ENCODE peak calls at places on chromosomes 3 and 15, in five cellular contexts. Q is choroid plexus epithelial cell, I is GM06990, A is kidney, H is fibroblast of pulmonary artery. V is an unnamed sample.

GRCh38 chr3:136196064-136196400 is at the start of gene MSL2:
- DNase-seq in Q (no peak), I (no peak), A (no peak), H (no peak), V (no peak)

GRCh38 chr3:15861163-15861562 is 63.4 kb upstream of the ANKRD28 start:
- DNase-seq in Q (peak), I (no peak), A (no peak), H (no peak), V (no peak)

GRCh38 chr3:194204036-194204792 is 68.3 kb downstream of the HES1 start:
- DNase-seq in Q (no peak), I (no peak), A (peak), H (no peak), V (peak)

GRCh38 chr15:96324192-96324895 is 6.2 kb upstream of the NR2F2 start:
- DNase-seq in Q (peak), I (no peak), A (peak), H (peak), V (no peak)

GRCh38 chr3:111871809-111872623 is 13.0 kb downstream of the PHLDB2 start:
- DNase-seq in Q (no peak), I (no peak), A (no peak), H (no peak), V (no peak)

GRCh38 chr15:80890341-80890972 is 99.2 kb downstream of the MESD start:
- DNase-seq in Q (peak), I (no peak), A (no peak), H (no peak), V (no peak)

GRCh38 chr15:27608248-27608647 is 490.9 kb downstream of the OCA2 start:
- DNase-seq in Q (no peak), I (no peak), A (no peak), H (no peak), V (no peak)

GRCh38 chr3:161415506-161416231 is 44.4 kb upstream of the SPTSSB start:
- DNase-seq in Q (peak), I (no peak), A (no peak), H (peak), V (no peak)

GRCh38 chr15:94324117-94324826 is 92.9 kb downstream of the MCTP2 start:
- DNase-seq in Q (peak), I (no peak), A (no peak), H (peak), V (peak)

GRCh38 chr3:43966126-43966525 is 275.4 kb downstream of the ABHD5 start:
- DNase-seq in Q (no peak), I (peak), A (no peak), H (no peak), V (no peak)

GRCh38 chr3:158659454-158660237 is 12.8 kb downstream of the LXN start:
- DNase-seq in Q (peak), I (no peak), A (no peak), H (peak), V (peak)

GRCh38 chr3:122074621-122075265 is 19.6 kb downstream of the CD86 start:
- DNase-seq in Q (no peak), I (peak), A (peak), H (no peak), V (peak)

GRCh38 chr3:58222161-58222724 is 11.5 kb upstream of the DNASE1L3 start:
- DNase-seq in Q (no peak), I (no peak), A (no peak), H (no peak), V (no peak)

GRCh38 chr15:48928877-48929538 is 34.7 kb downstream of the SHC4 start:
- DNase-seq in Q (no peak), I (no peak), A (no peak), H (no peak), V (no peak)

GRCh38 chr15:32956006-32956405 is 238.2 kb downstream of the GREM1 start:
- DNase-seq in Q (peak), I (no peak), A (no peak), H (peak), V (peak)

GRCh38 chr15:27842526-27842925 is 256.6 kb downstream of the OCA2 start:
- DNase-seq in Q (no peak), I (no peak), A (no peak), H (no peak), V (no peak)

GRCh38 chr3:81998139-81998755 is 236.8 kb upstream of the GBE1 start:
- DNase-seq in Q (peak), I (no peak), A (no peak), H (peak), V (no peak)

GRCh38 chr3:108590443-108590842 is 921 bp downstream of the DZIP3 start:
- DNase-seq in Q (peak), I (no peak), A (no peak), H (no peak), V (no peak)

GRCh38 chr3:157868168-157868567 is 238.1 kb downstream of the SHOX2 start:
- DNase-seq in Q (peak), I (no peak), A (no peak), H (peak), V (no peak)

GRCh38 chr3:126083511-126083912 is 412 bp downstream of the SLC41A3 start:
- DNase-seq in Q (peak), I (peak), A (no peak), H (no peak), V (peak)

GRCh38 chr3:131812433-131812832 is 222.4 kb downstream of the CPNE4 start:
- DNase-seq in Q (peak), I (no peak), A (no peak), H (no peak), V (no peak)

GRCh38 chr3:45272828-45273470 is 46.9 kb upstream of the TMEM158 start:
- DNase-seq in Q (no peak), I (no peak), A (no peak), H (no peak), V (no peak)

GRCh38 chr3:70742081-70742480 is 429.6 kb upstream of the MDFIC2 start:
- DNase-seq in Q (no peak), I (no peak), A (no peak), H (no peak), V (no peak)

GRCh38 chr3:188720215-188720614 is 451.6 kb upstream of the TPRG1 start:
- DNase-seq in Q (no peak), I (no peak), A (no peak), H (no peak), V (no peak)

GRCh38 chr3:78728406-78729145 is 1039.2 kb downstream of the ROBO1 start:
- DNase-seq in Q (peak), I (no peak), A (peak), H (peak), V (no peak)

GRCh38 chr3:29128004-29128403 is 152.9 kb upstream of the RBMS3 start:
- DNase-seq in Q (peak), I (no peak), A (no peak), H (peak), V (no peak)

GRCh38 chr3:177262396-177262795 is 65.1 kb upstream of the TBL1XR1 start:
- DNase-seq in Q (peak), I (no peak), A (no peak), H (no peak), V (no peak)

GRCh38 chr3:47009225-47010049 is 30.0 kb downstream of the NBEAL2 start:
- DNase-seq in Q (peak), I (peak), A (peak), H (peak), V (peak)

GRCh38 chr3:64460877-64461276 is 226.9 kb downstream of the ADAMTS9 start:
- DNase-seq in Q (peak), I (no peak), A (no peak), H (peak), V (no peak)

GRCh38 chr3:190491533-190492054 is 22.3 kb upstream of the IL1RAP start:
- DNase-seq in Q (no peak), I (no peak), A (no peak), H (no peak), V (no peak)

GRCh38 chr3:150408232-150409124 is at the start of gene TSC22D2:
- DNase-seq in Q (peak), I (peak), A (peak), H (peak), V (peak)

GRCh38 chr15:40843885-40844542 is at the start of gene SPINT1:
- DNase-seq in Q (no peak), I (peak), A (peak), H (no peak), V (peak)

GRCh38 chr3:113423699-113424098 is 17.6 kb downstream of the CFAP44 start:
- DNase-seq in Q (no peak), I (peak), A (no peak), H (no peak), V (no peak)

GRCh38 chr15:73851679-73852078 is 21.7 kb upstream of the TBC1D21 start:
- DNase-seq in Q (peak), I (no peak), A (no peak), H (peak), V (peak)

GRCh38 chr3:71873093-71873611 is 88.2 kb upstream of the PROK2 start:
- DNase-seq in Q (no peak), I (no peak), A (no peak), H (no peak), V (no peak)

GRCh38 chr3:137012097-137012501 is 54.3 kb downstream of the IL20RB start:
- DNase-seq in Q (peak), I (no peak), A (no peak), H (peak), V (no peak)

GRCh38 chr15:34892963-34893591 is 76.5 kb downstream of the AQR start:
- DNase-seq in Q (no peak), I (no peak), A (no peak), H (no peak), V (no peak)

DNA sequence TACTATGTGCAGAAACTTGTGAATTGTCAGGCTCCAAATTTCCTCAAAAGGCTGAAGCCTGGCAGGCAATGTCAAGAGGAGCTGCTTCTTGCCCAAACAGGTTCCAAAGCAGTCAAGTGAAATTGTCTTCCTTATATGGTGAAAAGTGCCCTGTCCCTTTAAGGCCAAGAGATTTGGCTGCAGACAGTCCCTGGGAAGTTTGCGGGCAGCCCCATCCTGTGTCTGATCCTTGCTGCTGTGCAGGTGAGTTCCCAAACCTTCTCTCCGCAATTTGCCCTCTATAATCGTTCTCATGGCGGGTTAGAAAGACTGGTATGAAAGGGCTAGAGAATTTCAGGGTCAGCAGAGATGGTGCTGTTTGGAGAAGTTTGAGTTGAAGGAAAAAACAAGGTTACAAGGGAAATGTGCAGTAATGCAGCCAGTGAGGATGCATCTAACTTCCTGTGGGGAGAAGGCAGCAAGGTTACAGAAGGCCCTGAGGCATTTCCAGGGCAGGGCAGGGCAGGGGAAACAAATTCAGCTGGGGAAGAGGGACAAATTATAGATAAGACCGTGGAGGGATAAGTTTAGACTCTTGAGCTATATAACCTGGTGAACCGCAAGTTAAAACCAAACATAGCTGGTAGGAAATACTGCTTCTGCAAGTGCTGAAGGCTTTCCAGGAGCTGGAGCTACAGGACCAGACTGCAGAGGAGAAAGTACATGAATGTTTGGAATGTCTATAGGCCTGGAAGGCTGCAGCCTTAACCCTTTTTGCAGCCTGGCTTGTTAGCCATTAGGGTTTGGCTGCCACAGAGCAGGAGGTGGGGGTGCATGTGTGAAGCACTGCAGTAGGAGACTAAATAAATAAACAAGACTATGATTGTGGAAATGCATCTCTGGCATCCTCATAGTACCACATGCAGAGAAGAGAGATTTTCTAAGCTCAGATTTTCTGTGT is 256.2 kb upstream of the IL12A start:
- DNase-seq in Q (peak), I (no peak), A (no peak), H (peak), V (no peak)
- TF ChIP-seq CTCF in Q (peak), I (no peak), A (peak), H (no peak), V (no peak)

DNA sequence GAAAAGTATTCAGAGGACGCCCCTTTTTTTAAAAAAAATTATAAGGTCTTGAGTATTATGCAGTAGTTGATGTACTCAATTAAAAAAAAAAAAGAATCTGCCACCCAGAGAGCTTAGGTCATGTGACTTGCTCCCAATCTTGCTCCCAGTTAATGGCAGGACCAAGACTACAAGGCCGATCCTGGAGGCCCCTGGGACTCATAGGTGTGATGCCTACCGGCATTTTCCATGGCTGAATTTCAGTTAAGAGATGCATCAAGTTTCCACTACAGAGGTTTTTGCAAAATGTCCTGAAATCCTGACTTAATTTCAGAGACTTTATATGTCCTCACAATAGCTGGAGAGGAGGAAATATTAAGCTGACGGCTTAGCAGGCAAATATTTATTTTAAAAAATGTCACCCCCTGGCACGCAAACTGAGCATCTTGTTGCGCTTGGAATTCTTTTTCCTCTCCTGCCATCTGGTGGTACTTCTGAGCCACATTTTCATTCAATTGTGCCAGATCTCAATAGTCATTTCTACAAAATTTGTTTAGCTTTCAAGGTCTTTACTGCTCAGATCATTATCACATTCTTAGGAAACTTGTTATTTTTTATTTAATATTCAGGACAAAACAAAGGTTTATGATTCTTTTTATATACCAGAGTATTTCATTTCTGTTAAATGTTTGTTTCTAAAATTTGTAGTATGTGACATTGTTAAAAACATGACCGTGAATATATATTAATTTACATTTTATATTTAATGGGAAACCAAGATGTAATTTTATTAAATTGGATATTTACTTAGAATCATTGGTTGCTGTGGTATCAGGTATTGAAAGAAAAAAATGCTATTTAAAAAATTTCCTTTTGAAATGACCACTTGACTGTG is 189.1 kb upstream of the THRB start:
- DNase-seq in Q (peak), I (no peak), A (no peak), H (peak), V (no peak)
- TF ChIP-seq CTCF in Q (peak), I (peak), A (peak), H (peak), V (no peak)

DNA sequence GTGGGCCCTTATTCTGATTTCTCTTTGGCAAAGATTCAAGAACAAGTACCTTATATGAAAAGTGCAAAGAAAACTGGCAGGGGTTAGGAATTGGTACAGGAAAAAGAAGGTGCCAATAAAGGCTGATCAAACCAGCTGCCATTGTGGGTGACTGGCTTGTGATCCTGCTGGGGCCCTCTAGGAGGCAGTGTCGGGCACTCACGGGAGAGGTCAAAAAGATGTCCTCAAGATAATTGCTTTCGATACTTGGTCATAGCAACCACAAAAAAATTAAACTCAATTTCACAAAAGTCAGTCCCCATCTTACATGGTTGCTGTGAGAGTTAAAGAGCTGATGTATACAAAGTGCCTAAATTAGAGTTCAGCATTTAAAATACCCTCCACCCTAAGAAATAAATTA is 31.0 kb upstream of the CAV3 start:
- DNase-seq in Q (no peak), I (no peak), A (no peak), H (no peak), V (no peak)
- TF ChIP-seq CTCF in Q (peak), I (peak), A (no peak), H (peak), V (no peak)

GRCh38 chr3:68893600-68894239 is 38.6 kb downstream of the TAFA4 start:
- DNase-seq in Q (peak), I (no peak), A (no peak), H (peak), V (peak)
- TF ChIP-seq CTCF in Q (peak), I (no peak), A (peak), H (peak), V (peak)

DNA sequence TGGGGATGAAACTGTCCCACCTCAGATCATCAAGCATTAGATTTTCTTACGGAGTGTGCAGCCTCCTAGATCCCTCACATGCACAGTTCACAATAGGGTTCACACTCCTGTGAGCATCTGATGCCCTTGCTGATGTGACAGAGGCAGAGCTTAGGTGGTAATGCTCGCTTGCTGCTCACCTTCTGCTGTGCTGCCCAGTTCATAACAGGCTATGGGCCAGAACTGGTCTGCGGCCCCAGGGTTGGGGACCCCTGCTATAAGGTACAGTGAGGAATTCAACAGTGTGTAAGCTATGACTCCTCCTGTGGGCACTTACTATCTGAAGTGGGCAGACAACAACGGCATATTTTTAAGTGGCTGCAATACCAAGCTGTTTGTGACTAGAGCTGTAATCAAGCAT is 187.9 kb upstream of the BHLHE40 start:
- DNase-seq in Q (no peak), I (no peak), A (no peak), H (no peak), V (no peak)
- TF ChIP-seq CTCF in Q (no peak), I (no peak), A (no peak), H (no peak), V (no peak)

DNA sequence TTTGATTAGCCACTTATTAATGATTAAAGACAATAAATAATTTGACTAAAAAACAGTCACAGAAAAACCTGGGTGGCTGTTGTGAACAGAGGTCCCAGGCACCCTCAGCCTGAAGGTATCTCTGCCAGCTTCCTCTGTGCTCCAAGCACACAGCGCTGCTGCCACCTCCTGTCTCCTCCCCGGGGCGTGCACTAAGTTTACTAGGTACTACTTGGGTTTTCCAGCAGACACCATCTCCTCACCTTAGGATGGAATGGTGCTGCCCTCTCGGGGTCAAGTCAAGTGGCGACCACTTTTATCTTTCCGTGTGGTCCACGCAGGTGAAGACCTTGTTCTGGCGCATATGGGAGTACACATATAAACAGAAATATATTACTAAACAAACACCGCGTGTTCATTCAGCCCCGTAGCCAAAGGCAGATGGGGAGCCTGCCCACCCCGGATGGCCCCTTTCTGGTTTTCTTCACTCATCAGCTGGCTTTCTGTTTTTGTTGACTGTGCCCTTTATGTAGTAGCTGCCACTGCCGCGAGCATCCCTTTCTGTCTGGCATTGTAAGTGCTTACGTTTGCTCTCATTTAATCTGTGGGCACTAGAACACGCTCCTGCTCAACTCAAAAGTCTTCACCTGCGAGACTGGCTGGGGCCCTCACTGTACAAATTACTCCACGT is 128.0 kb downstream of the LRIG1 start:
- DNase-seq in Q (peak), I (no peak), A (no peak), H (peak), V (peak)
- TF ChIP-seq CTCF in Q (peak), I (peak), A (no peak), H (peak), V (peak)